ENCODE peak calls at places on chromosome 10, in eight cellular contexts. R is breast epithelium; U is CD8-positive, alpha-beta T cell; N is cardiac muscle cell; C is colonic mucosa; Y is AG04450; Z is sigmoid colon; T is tibial artery. A is an unnamed sample.
A peak's percentile ranks its signal among the peaks of the same experiment; 100 is the strongest.

GRCh38 chr10:124155781-124156401 is 62.5 kb upstream of the CHST15 start:
- DNase-seq in C (no peak), N (peak; percentile 55), T (peak; percentile 67), R (no peak), Z (peak; percentile 63), U (no peak), Y (no peak), A (no peak)

GRCh38 chr10:2839081-2839725 is 228.1 kb upstream of the PFKP start:
- DNase-seq in Y (no peak), N (peak; percentile 68), R (no peak), C (peak; percentile 44), Z (no peak), T (no peak), U (no peak), A (no peak)

GRCh38 chr10:24858244-24858907 is 94.0 kb downstream of the PRTFDC1 start:
- DNase-seq in R (no peak), Z (no peak), Y (no peak), T (no peak), C (no peak), U (no peak), N (peak; percentile 48), A (no peak)

GRCh38 chr10:63713191-63714144 is 192.3 kb downstream of the REEP3 start:
- DNase-seq in U (no peak), T (no peak), N (peak; percentile 61), Z (peak; percentile 93), Y (no peak), R (peak; percentile 61), C (peak; percentile 91), A (no peak)

GRCh38 chr10:116271593-116272496 is 1.2 kb downstream of the GFRA1 start:
- DNase-seq in U (no peak), N (peak; percentile 39), R (no peak), Z (peak; percentile 69), Y (no peak), T (no peak), C (no peak), A (no peak)

GRCh38 chr10:26555719-26556368 is 117.7 kb downstream of the APBB1IP start:
- DNase-seq in R (peak; percentile 59), Z (peak; percentile 85), U (no peak), C (peak; percentile 40), Y (no peak), N (no peak), T (peak; percentile 75), A (no peak)

GRCh38 chr10:12631216-12631615 is 281.9 kb downstream of the CAMK1D start:
- DNase-seq in Z (no peak), T (no peak), C (peak; percentile 65), Y (no peak), U (no peak), N (no peak), R (no peak), A (no peak)

GRCh38 chr10:129866894-129867293 is 97.2 kb downstream of the EBF3 start:
- DNase-seq in R (no peak), N (no peak), T (no peak), Z (peak; percentile 34), U (no peak), C (no peak), Y (no peak), A (no peak)

GRCh38 chr10:78331391-78331922 is 297.8 kb downstream of the RPS24 start:
- DNase-seq in T (peak; percentile 68), Z (peak; percentile 73), U (peak; percentile 5), C (no peak), R (no peak), N (no peak), Y (no peak), A (no peak)

GRCh38 chr10:102066421-102067068 is 1.4 kb downstream of the HPS6 start:
- DNase-seq in R (no peak), U (no peak), C (no peak), T (peak; percentile 62), N (no peak), Z (no peak), Y (no peak), A (no peak)

GRCh38 chr10:80444646-80445319 is 9.3 kb upstream of the TSPAN14 start:
- DNase-seq in N (peak; percentile 67), C (peak; percentile 71), Y (no peak), T (peak; percentile 82), Z (peak; percentile 79), U (no peak), R (peak; percentile 32), A (no peak)

DNA sequence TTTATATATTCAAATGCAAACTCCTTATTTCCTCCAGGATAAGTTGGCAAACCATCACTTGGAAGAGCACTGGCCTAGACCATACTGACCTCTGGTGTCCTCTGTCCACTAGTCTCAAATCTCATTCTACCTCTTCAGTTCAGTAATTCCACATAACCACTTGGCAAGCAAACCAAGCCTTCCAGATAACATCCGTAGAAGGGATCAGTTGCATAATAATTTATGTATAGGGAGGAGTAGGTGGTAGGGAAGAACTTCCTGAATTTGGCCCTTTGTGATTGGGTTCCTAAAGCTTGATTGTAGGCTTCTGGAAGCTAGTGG is 55.0 kb downstream of the WAC start:
- DNase-seq in N (peak; percentile 45), Z (no peak), C (no peak), T (no peak), U (no peak), R (no peak), Y (peak; percentile 24), A (no peak)
- TF ChIP-seq CTCF in N (peak; percentile 29), Z (no peak), C (no peak), T (no peak), U (no peak), R (no peak), Y (peak; percentile 20), A (no peak)

DNA sequence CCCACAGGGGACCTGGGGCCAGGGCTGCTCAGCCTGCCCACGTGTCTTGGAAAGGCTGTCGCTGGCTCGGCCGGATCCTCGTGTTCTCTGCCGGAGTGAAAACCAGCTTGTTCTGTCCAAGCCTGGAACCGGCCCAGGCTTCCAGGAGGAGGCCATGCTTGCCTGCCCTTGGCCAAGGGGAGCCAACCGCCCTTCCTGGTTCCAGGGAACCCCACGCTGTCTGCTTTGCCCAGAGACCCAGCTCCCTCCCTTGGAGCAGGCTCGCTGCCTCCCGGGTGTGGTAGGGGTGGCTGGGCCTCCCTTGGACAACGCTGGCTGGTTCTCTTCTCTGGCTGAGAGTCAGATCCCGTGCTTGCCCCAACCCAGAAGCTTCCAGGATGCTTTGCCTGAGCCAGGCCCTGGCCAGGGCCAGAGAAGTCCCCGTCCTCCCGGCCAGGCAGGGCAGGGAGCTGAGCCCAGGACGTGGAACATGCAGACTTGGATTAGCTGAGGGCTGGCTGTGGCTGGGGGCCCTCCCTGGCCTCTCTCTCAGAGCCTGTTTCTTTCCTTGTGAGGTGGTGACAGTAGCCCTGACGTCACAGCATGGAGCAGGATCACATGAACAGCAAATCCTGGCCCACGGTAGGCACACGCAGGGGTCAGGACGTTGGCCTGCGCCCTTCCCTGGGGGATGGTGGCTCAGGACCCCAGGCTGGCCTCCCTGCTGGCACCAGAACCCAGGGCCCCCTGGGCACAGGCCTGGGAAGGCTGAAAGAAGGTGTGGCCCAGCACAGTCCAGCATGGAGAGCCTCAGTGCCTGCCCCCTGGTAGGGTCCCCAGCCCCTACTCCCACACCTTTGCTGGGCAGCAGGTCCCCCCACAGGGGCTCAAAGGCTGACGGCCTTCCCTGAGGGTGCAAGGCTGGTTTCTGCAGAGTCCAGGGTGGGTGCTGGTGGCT is 67.5 kb downstream of the PWWP2B start:
- DNase-seq in U (no peak), Y (no peak), C (peak; percentile 62), N (peak; percentile 81), Z (peak; percentile 98), R (peak; percentile 83), T (peak; percentile 98), A (no peak)
- H3K4me3 ChIP-seq in U (no peak overlapping the region), Y (no peak overlapping the region), C (no peak overlapping the region), N (no peak overlapping the region), Z (no peak overlapping the region), R (peak overlapping the region; percentile 1), T (peak overlapping the region; percentile 35), A (no peak overlapping the region)

DNA sequence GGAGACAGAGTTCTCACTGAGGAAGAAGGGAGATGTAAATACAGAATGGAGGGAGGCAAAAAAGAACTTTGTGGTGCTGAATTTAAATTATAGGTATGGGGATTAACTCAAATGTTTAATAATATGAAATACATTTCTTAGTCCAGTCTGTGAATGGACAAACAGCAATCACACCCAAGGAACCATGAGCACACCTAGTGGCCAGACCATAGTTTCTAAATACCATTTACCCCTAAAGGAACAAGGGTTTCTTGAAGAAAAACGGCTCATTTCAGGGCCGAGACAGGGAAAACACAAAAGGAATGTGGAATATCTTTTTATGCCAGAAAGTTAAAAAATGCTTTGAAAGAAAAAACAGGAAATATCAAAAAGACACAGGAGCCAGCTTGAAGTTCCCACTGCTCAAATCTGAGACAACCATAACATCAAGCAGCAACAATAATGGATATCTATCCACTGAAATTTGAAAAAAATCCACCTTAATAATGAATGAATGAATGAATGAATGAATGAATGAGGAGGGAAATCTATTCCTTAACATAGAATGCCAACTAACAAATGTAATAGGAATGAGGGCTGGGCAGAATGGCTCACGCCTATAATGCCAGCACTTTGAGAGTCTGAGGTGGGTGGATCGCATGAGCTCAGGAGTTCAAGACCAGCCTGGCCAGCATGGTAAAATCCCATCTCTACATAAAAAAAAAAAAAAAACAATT is 8.6 kb downstream of the IPMK start:
- DNase-seq in N (no peak), R (no peak), T (no peak), C (no peak), Z (no peak), U (no peak), Y (no peak), A (no peak)
- TF ChIP-seq CTCF in N (no peak), R (no peak), T (no peak), C (no peak), Z (no peak), U (no peak), Y (peak; percentile 16), A (no peak)

DNA sequence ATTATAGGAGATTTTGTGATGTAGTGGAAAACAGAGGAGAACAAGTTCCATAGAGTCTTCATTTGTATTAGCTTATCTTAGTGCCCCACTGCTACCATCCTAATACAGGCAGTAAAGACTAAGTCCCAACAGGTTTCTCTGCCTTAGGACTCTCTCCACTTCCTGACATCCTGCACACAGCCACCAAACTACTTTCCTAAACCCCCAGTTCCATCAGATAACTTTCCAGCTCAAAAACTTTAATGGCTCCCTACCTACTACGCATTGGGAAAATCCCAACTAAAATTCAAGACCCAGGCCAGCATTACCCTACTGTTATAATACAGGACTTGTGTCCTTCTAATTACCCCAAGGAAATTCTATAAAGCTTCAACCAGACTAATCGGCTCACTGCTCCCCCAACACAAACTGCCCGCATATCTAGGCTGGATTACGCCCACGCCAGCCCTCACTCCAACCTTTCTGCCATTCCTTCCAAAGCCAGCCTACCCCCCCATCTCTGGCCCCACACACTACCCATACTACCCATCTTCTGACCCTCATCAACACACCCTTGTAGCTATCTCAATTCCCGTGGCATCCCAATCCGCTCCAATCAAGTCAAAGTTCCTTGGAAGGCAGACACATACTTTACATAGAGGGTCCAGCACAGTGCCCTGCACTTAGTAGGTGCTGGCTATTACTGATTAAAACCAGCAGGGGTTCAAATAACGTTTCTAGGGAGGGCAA is 1.4 kb downstream of the IDE start:
- DNase-seq in R (no peak), U (no peak), N (no peak), T (no peak), Z (no peak), Y (no peak), C (no peak), A (no peak)
- H3K4me3 ChIP-seq in R (peak overlapping the region; percentile 91), U (peak overlapping the region; percentile 85), N (peak overlapping the region; percentile 65), T (peak overlapping the region; percentile 90), Z (peak overlapping the region; percentile 88), Y (peak overlapping the region; percentile 90), C (peak overlapping the region; percentile 93), A (peak overlapping the region; percentile 89)

DNA sequence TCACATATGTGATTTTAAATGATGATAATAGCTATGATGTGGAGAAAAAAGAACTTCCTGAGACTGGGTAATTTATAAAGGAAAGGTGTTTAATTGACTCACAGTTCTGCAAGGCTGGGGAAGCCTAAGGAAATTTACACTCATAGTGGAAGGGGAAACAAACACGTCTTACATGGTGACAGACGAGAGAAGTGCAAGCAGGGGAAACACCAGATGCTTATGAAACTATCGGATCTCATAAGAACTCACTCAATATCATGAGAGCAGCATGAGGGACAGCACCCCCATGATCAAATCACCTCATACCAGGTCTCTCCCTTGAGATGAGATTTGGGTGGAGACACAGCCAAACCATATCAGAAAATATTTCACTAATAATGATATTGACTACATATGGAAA is 4.1 kb upstream of the LIPN start:
- DNase-seq in Z (no peak), R (no peak), C (no peak), U (no peak), Y (no peak), N (no peak), T (no peak), A (peak; percentile 16)
- TF ChIP-seq CTCF in Z (no peak), R (no peak), C (no peak), U (no peak), Y (no peak), N (no peak), T (no peak), A (no peak)